ENCODE peak calls at places on chromosomes 5 and 9, in ten cellular contexts. K, A, O, N, S, E, Y, W, X and B are unnamed samples. For H3K4me1, the result is how much of the 10 kb centered on the place peaks cover.

GRCh38 chr5:14428302-14429081 is 153.1 kb upstream of the OTULINL start:
- DNase-seq in W (no peak), E (no peak), K (no peak), Y (no peak), O (no peak), N (no peak), A (no peak), S (peak), X (peak), B (peak)

GRCh38 chr5:73786043-73786831 is 160.2 kb downstream of the ARHGEF28 start:
- DNase-seq in W (no peak), X (no peak), K (no peak), S (no peak), N (no peak), Y (no peak), E (no peak), O (no peak), A (no peak), B (no peak)

GRCh38 chr9:114372971-114373591 is 14.7 kb downstream of the AKNA start:
- DNase-seq in S (no peak), X (peak), O (no peak), A (peak), E (peak), W (peak), N (peak), Y (no peak), K (peak), B (no peak)

GRCh38 chr9:13358128-13358527 is 78.6 kb upstream of the MPDZ start:
- DNase-seq in N (no peak), W (no peak), Y (no peak), A (no peak), K (no peak), E (no peak), S (no peak), X (no peak), O (no peak), B (peak)

GRCh38 chr9:132878695-132879064 is at the start of gene SPACA9:
- DNase-seq in Y (peak), O (peak), A (peak), W (no peak), E (peak), X (peak), N (peak), S (peak), K (peak), B (peak)

GRCh38 chr9:71120439-71121247 is 778 bp downstream of the TRPM3 start:
- DNase-seq in A (no peak), O (no peak), N (no peak), W (no peak), S (no peak), E (no peak), X (no peak), K (no peak), Y (no peak), B (no peak)

GRCh38 chr9:124292696-124293593 is 35.2 kb downstream of the NEK6 start:
- DNase-seq in S (no peak), E (no peak), K (no peak), Y (no peak), A (no peak), N (no peak), W (no peak), O (no peak), X (no peak), B (no peak)

GRCh38 chr9:30673132-30673531 is 1711.3 kb upstream of the ACO1 start:
- DNase-seq in S (no peak), O (no peak), Y (no peak), A (no peak), K (no peak), X (no peak), N (no peak), E (no peak), W (no peak), B (no peak)

GRCh38 chr5:2779459-2779858 is 28.0 kb upstream of the IRX2 start:
- DNase-seq in A (no peak), N (no peak), X (no peak), O (no peak), Y (no peak), W (no peak), S (no peak), K (no peak), E (no peak), B (no peak)

GRCh38 chr5:175638305-175638704 is 19.6 kb upstream of the HRH2 start:
- DNase-seq in O (no peak), A (no peak), N (no peak), E (no peak), W (no peak), S (no peak), X (no peak), K (no peak), Y (no peak), B (no peak)

GRCh38 chr5:74400067-74400466 is 240.5 kb downstream of the ENC1 start:
- DNase-seq in A (no peak), S (peak), O (no peak), W (no peak), X (peak), N (no peak), Y (no peak), E (no peak), K (no peak), B (no peak)

GRCh38 chr9:91991621-91992435 is 41.8 kb upstream of the ROR2 start:
- DNase-seq in E (no peak), S (no peak), W (no peak), X (no peak), N (no peak), A (no peak), O (no peak), Y (no peak), K (no peak), B (peak)

GRCh38 chr5:138149530-138149929 is 10.3 kb upstream of the NME5 start:
- DNase-seq in W (no peak), Y (no peak), K (no peak), N (no peak), O (no peak), X (no peak), A (no peak), S (no peak), E (no peak), B (no peak)

GRCh38 chr5:137022725-137023124 is 476.4 kb downstream of the SPOCK1 start:
- DNase-seq in Y (no peak), X (no peak), K (no peak), W (no peak), E (no peak), N (no peak), A (no peak), S (no peak), O (no peak), B (peak)

GRCh38 chr9:81801190-81801589 is 111.8 kb upstream of the TLE1 start:
- DNase-seq in A (no peak), S (no peak), O (no peak), K (no peak), E (no peak), X (peak), W (no peak), N (no peak), Y (no peak), B (no peak)

GRCh38 chr9:121640076-121640475 is 11.4 kb upstream of the DAB2IP start:
- DNase-seq in W (no peak), O (no peak), N (peak), K (no peak), Y (peak), A (peak), X (peak), E (peak), S (peak), B (peak)

GRCh38 chr9:89482056-89482784 is 15.7 kb downstream of the SEMA4D start:
- DNase-seq in K (no peak), E (no peak), N (no peak), X (no peak), A (peak), W (no peak), S (no peak), Y (no peak), O (no peak), B (no peak)
- H3K4me1 ChIP-seq in K (under half), E (under half), N (under half), X (under half), A (under half), W (under half), S (under half), Y (under half), O (under half), B (under half)

GRCh38 chr9:137955224-137955570 is 77.6 kb downstream of the CACNA1B start:
- DNase-seq in K (no peak), E (no peak), W (no peak), S (no peak), Y (no peak), A (no peak), N (no peak), X (no peak), O (no peak), B (no peak)

GRCh38 chr9:137953683-137954438 is 76.3 kb downstream of the CACNA1B start:
- DNase-seq in Y (no peak), O (no peak), W (no peak), N (no peak), K (no peak), E (no peak), X (no peak), A (no peak), S (no peak), B (no peak)

GRCh38 chr9:137956688-137957385 is 79.3 kb downstream of the CACNA1B start:
- DNase-seq in A (no peak), S (no peak), E (no peak), K (no peak), W (no peak), O (no peak), X (no peak), N (no peak), Y (no peak), B (no peak)

GRCh38 chr9:137955586-137955985 is 78.0 kb downstream of the CACNA1B start:
- DNase-seq in N (no peak), K (no peak), S (no peak), A (no peak), E (no peak), Y (no peak), W (no peak), O (no peak), X (no peak), B (no peak)

DNA sequence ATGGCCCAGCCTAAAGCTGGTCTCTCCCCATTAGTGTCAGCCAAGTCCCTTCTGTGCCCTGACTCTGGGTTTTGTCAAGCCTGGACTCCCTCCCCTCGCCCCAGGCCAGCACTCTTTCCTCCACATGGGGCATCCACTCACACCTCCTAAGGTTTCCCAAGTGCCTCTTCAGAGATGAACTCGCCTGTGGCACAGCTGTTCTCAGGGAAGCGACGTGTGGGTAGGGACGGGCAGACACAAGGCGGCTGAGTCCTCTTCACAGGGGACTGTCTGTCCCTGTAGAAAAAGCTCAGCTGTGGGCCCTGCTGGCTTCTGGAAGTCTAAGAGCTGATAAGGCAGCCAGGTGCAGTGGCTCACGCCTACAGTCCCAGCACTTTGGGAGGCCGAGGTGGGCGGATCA is 78.5 kb downstream of the CACNA1B start:
- DNase-seq in A (no peak), K (no peak), S (no peak), W (no peak), Y (no peak), N (no peak), E (no peak), X (no peak), O (no peak), B (no peak)
- H3K4me1 ChIP-seq in A (under half), K (under half), S (under half), W (under half), Y (under half), N (under half), E (under half), X (under half), O (under half), B (under half)

DNA sequence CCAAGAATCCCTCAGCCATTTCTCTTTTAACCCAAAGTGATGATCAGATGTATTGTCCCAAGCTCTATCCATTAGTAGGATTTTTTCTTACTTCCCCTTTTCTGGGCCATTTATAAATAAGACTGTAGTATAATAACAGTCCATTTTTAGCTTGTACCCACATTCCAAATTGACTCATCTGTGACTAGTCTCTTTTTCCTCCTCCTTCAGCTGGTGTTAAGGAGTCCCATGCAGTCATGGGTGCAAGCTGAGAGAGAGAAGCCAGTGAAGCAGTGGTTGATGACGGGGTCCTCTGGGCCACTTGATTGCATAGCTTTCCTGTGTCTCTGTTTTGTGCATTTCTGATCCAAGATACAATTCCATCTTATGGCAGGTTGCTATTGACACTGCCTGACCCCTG is 476.0 kb upstream of the CD180 start:
- DNase-seq in E (no peak), K (no peak), X (no peak), O (no peak), Y (no peak), A (no peak), S (no peak), N (no peak), W (no peak), B (peak)
- H3K4me1 ChIP-seq in E (under half), K (under half), X (under half), O (under half), Y (under half), A (under half), S (under half), N (under half), W (under half), B (under half)

GRCh38 chr9:76654051-76654461 is 110.2 kb upstream of the PCA3 start:
- DNase-seq in S (no peak), K (no peak), N (no peak), W (no peak), Y (no peak), O (no peak), A (no peak), X (no peak), E (no peak), B (peak)
- H3K4me1 ChIP-seq in S (under half), K (under half), N (under half), W (under half), Y (under half), O (under half), A (under half), X (under half), E (under half), B (half or more)

GRCh38 chr5:80978772-80979317 is 18.7 kb downstream of the RASGRF2 start:
- DNase-seq in Y (no peak), E (no peak), A (no peak), O (no peak), W (no peak), N (no peak), S (no peak), X (no peak), K (no peak), B (no peak)
- H3K4me1 ChIP-seq in Y (under half), E (under half), A (under half), O (under half), W (under half), N (under half), S (under half), X (under half), K (under half), B (under half)

GRCh38 chr5:171956870-171957501 is 49.5 kb downstream of the FBXW11 start:
- DNase-seq in K (no peak), N (no peak), A (no peak), E (no peak), W (no peak), S (no peak), O (no peak), X (peak), Y (no peak), B (no peak)
- H3K4me1 ChIP-seq in K (under half), N (half or more), A (under half), E (under half), W (under half), S (half or more), O (under half), X (under half), Y (half or more), B (half or more)

GRCh38 chr5:160382361-160382760 is 11.9 kb upstream of the C1QTNF2 start:
- DNase-seq in O (no peak), Y (no peak), A (no peak), S (no peak), X (no peak), K (no peak), N (no peak), W (no peak), E (no peak), B (no peak)
- H3K4me1 ChIP-seq in O (under half), Y (under half), A (under half), S (under half), X (under half), K (under half), N (under half), W (under half), E (under half), B (under half)

GRCh38 chr5:180387798-180388197 is 34.7 kb upstream of the GFPT2 start:
- DNase-seq in Y (no peak), N (no peak), A (no peak), O (no peak), X (no peak), S (no peak), W (no peak), K (no peak), E (no peak), B (no peak)
- H3K4me1 ChIP-seq in Y (under half), N (under half), A (under half), O (under half), X (under half), S (under half), W (under half), K (under half), E (under half), B (under half)

GRCh38 chr9:136899196-136899595 is 12.9 kb downstream of the TRAF2 start:
- DNase-seq in W (no peak), E (no peak), K (peak), A (no peak), S (no peak), O (no peak), N (no peak), Y (no peak), X (no peak), B (no peak)
- H3K4me1 ChIP-seq in W (under half), E (under half), K (under half), A (under half), S (under half), O (under half), N (under half), Y (under half), X (under half), B (under half)